ENCODE peak calls at places on chromosomes 4 and X, in eight cellular contexts. One of them, this sample, is unnamed. For H3K36me3, the result is how much of the 10 kb centered on the place peaks cover.

GRCh38 chrX:41634284-41634683 is 54.5 kb upstream of the GPR34 start:
- DNase-seq in CD8-positive, alpha-beta memory T cell: no peak
- DNase-seq in heart left ventricle: no peak
- DNase-seq in BE2C: no peak
- DNase-seq in mammary epithelial cell: no peak
- DNase-seq in K562: peak
- DNase-seq in colonic mucosa: no peak
- DNase-seq in PC-3: no peak
- DNase-seq in this sample: no peak

GRCh38 chrX:9573282-9574106 is 108.6 kb downstream of the TBL1X start:
- DNase-seq in K562: no peak
- DNase-seq in colonic mucosa: no peak
- DNase-seq in PC-3: no peak
- DNase-seq in CD8-positive, alpha-beta memory T cell: no peak
- DNase-seq in mammary epithelial cell: no peak
- DNase-seq in BE2C: no peak
- DNase-seq in heart left ventricle: no peak
- DNase-seq in this sample: no peak

GRCh38 chrX:110103344-110103743 is 100.4 kb downstream of the TMEM164 start:
- DNase-seq in CD8-positive, alpha-beta memory T cell: no peak
- DNase-seq in BE2C: no peak
- DNase-seq in mammary epithelial cell: no peak
- DNase-seq in PC-3: no peak
- DNase-seq in colonic mucosa: no peak
- DNase-seq in heart left ventricle: no peak
- DNase-seq in K562: no peak
- DNase-seq in this sample: no peak

GRCh38 chrX:54891573-54891972 is 29.1 kb upstream of the TRO start:
- DNase-seq in colonic mucosa: peak
- DNase-seq in CD8-positive, alpha-beta memory T cell: no peak
- DNase-seq in BE2C: peak
- DNase-seq in heart left ventricle: peak
- DNase-seq in PC-3: peak
- DNase-seq in mammary epithelial cell: peak
- DNase-seq in K562: peak
- DNase-seq in this sample: peak

GRCh38 chr4:121072080-121072835 is at the start of gene NDNF:
- DNase-seq in CD8-positive, alpha-beta memory T cell: peak
- DNase-seq in BE2C: peak
- DNase-seq in heart left ventricle: peak
- DNase-seq in K562: no peak
- DNase-seq in PC-3: no peak
- DNase-seq in colonic mucosa: peak
- DNase-seq in mammary epithelial cell: no peak
- DNase-seq in this sample: peak

GRCh38 chrX:113297456-113297855 is 456.8 kb upstream of the AMOT start:
- DNase-seq in K562: no peak
- DNase-seq in mammary epithelial cell: no peak
- DNase-seq in heart left ventricle: no peak
- DNase-seq in BE2C: no peak
- DNase-seq in colonic mucosa: no peak
- DNase-seq in CD8-positive, alpha-beta memory T cell: no peak
- DNase-seq in PC-3: no peak
- DNase-seq in this sample: peak

GRCh38 chrX:101691823-101692222 is 32.2 kb upstream of the ARMCX2 start:
- DNase-seq in colonic mucosa: no peak
- DNase-seq in CD8-positive, alpha-beta memory T cell: no peak
- DNase-seq in K562: no peak
- DNase-seq in heart left ventricle: no peak
- DNase-seq in BE2C: no peak
- DNase-seq in mammary epithelial cell: no peak
- DNase-seq in PC-3: no peak
- DNase-seq in this sample: peak

GRCh38 chrX:150152036-150152435 is 211.1 kb upstream of the MAMLD1 start:
- DNase-seq in heart left ventricle: no peak
- DNase-seq in K562: no peak
- DNase-seq in mammary epithelial cell: no peak
- DNase-seq in colonic mucosa: no peak
- DNase-seq in BE2C: no peak
- DNase-seq in PC-3: no peak
- DNase-seq in CD8-positive, alpha-beta memory T cell: no peak
- DNase-seq in this sample: no peak

GRCh38 chr4:121898150-121898549 is 27.9 kb upstream of the BBS7 start:
- DNase-seq in PC-3: peak
- DNase-seq in CD8-positive, alpha-beta memory T cell: no peak
- DNase-seq in heart left ventricle: no peak
- DNase-seq in K562: no peak
- DNase-seq in BE2C: peak
- DNase-seq in mammary epithelial cell: peak
- DNase-seq in colonic mucosa: no peak
- DNase-seq in this sample: no peak

DNA sequence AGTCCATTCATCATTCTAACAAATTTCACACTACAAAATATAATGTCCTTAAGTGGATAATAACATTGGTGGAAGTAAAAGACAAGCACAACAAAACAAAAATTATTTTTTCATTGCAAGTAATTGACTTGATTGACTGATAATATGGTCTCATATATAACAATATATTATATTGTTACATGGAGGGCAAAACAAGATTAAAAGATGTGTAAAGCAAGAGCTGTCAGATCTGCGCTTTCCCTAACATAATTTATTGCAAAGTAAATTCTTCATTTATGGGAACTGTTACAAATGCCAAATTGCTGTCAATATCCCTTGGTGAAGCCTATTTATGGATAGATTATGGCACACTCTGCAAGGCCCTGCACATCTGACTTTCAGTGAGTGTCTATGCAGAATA is 233.6 kb downstream of the PCDH7 start:
- DNase-seq in CD8-positive, alpha-beta memory T cell: no peak
- DNase-seq in PC-3: no peak
- DNase-seq in BE2C: peak
- DNase-seq in colonic mucosa: no peak
- DNase-seq in heart left ventricle: no peak
- DNase-seq in K562: no peak
- DNase-seq in mammary epithelial cell: no peak
- DNase-seq in this sample: no peak
- H3K36me3 ChIP-seq in CD8-positive, alpha-beta memory T cell: under half
- H3K36me3 ChIP-seq in PC-3: under half
- H3K36me3 ChIP-seq in BE2C: under half
- H3K36me3 ChIP-seq in colonic mucosa: under half
- H3K36me3 ChIP-seq in heart left ventricle: under half
- H3K36me3 ChIP-seq in K562: under half
- H3K36me3 ChIP-seq in mammary epithelial cell: under half
- H3K36me3 ChIP-seq in this sample: under half

GRCh38 chr4:153602758-153603157 is 81.3 kb upstream of the TLR2 start:
- DNase-seq in PC-3: no peak
- DNase-seq in heart left ventricle: no peak
- DNase-seq in colonic mucosa: no peak
- DNase-seq in BE2C: no peak
- DNase-seq in mammary epithelial cell: no peak
- DNase-seq in CD8-positive, alpha-beta memory T cell: no peak
- DNase-seq in K562: no peak
- DNase-seq in this sample: no peak
- H3K36me3 ChIP-seq in PC-3: under half
- H3K36me3 ChIP-seq in heart left ventricle: half or more
- H3K36me3 ChIP-seq in colonic mucosa: under half
- H3K36me3 ChIP-seq in BE2C: under half
- H3K36me3 ChIP-seq in mammary epithelial cell: under half
- H3K36me3 ChIP-seq in CD8-positive, alpha-beta memory T cell: half or more
- H3K36me3 ChIP-seq in K562: half or more
- H3K36me3 ChIP-seq in this sample: under half

GRCh38 chrX:129559800-129560199 is 19.7 kb downstream of the OCRL start:
- DNase-seq in PC-3: no peak
- DNase-seq in colonic mucosa: no peak
- DNase-seq in BE2C: no peak
- DNase-seq in CD8-positive, alpha-beta memory T cell: no peak
- DNase-seq in mammary epithelial cell: no peak
- DNase-seq in heart left ventricle: no peak
- DNase-seq in K562: no peak
- DNase-seq in this sample: no peak
- H3K36me3 ChIP-seq in PC-3: under half
- H3K36me3 ChIP-seq in colonic mucosa: under half
- H3K36me3 ChIP-seq in BE2C: under half
- H3K36me3 ChIP-seq in CD8-positive, alpha-beta memory T cell: under half
- H3K36me3 ChIP-seq in mammary epithelial cell: under half
- H3K36me3 ChIP-seq in heart left ventricle: half or more
- H3K36me3 ChIP-seq in K562: half or more
- H3K36me3 ChIP-seq in this sample: half or more

DNA sequence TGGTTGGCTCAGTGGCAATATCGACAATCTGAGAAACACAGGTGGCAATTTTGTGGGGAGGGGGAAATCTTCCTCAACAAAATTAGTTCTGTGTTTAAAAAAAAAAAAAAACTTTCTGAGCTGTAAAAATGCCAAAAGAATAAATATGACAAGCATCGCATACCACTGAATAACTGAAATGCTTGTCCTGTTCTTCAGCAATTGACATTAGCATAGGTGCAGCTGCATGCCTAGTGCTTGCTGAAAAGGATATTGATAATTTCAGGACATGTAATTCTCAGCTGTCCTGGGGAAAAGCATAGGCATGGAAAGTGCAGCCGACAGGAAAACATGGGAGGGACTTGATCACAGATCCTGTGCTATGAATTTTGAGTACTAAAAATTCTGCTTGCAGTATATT is 147.2 kb downstream of the SOWAHB start:
- DNase-seq in BE2C: no peak
- DNase-seq in mammary epithelial cell: no peak
- DNase-seq in colonic mucosa: no peak
- DNase-seq in heart left ventricle: no peak
- DNase-seq in PC-3: no peak
- DNase-seq in CD8-positive, alpha-beta memory T cell: no peak
- DNase-seq in K562: no peak
- DNase-seq in this sample: no peak
- H3K36me3 ChIP-seq in BE2C: under half
- H3K36me3 ChIP-seq in mammary epithelial cell: under half
- H3K36me3 ChIP-seq in colonic mucosa: under half
- H3K36me3 ChIP-seq in heart left ventricle: under half
- H3K36me3 ChIP-seq in PC-3: under half
- H3K36me3 ChIP-seq in CD8-positive, alpha-beta memory T cell: under half
- H3K36me3 ChIP-seq in K562: under half
- H3K36me3 ChIP-seq in this sample: under half

GRCh38 chr4:7055990-7056325 is 11.9 kb downstream of the GRPEL1 start:
- DNase-seq in mammary epithelial cell: no peak
- DNase-seq in CD8-positive, alpha-beta memory T cell: no peak
- DNase-seq in colonic mucosa: no peak
- DNase-seq in PC-3: no peak
- DNase-seq in K562: no peak
- DNase-seq in BE2C: no peak
- DNase-seq in heart left ventricle: no peak
- DNase-seq in this sample: no peak
- H3K36me3 ChIP-seq in mammary epithelial cell: under half
- H3K36me3 ChIP-seq in CD8-positive, alpha-beta memory T cell: under half
- H3K36me3 ChIP-seq in colonic mucosa: under half
- H3K36me3 ChIP-seq in PC-3: under half
- H3K36me3 ChIP-seq in K562: half or more
- H3K36me3 ChIP-seq in BE2C: half or more
- H3K36me3 ChIP-seq in heart left ventricle: half or more
- H3K36me3 ChIP-seq in this sample: half or more

GRCh38 chr4:163525982-163526381 is 31.5 kb downstream of the TMA16 start:
- DNase-seq in K562: no peak
- DNase-seq in BE2C: no peak
- DNase-seq in heart left ventricle: no peak
- DNase-seq in colonic mucosa: no peak
- DNase-seq in PC-3: no peak
- DNase-seq in CD8-positive, alpha-beta memory T cell: no peak
- DNase-seq in mammary epithelial cell: no peak
- DNase-seq in this sample: no peak

GRCh38 chr4:163523791-163524365 is 29.4 kb downstream of the TMA16 start:
- DNase-seq in BE2C: no peak
- DNase-seq in PC-3: no peak
- DNase-seq in colonic mucosa: no peak
- DNase-seq in heart left ventricle: no peak
- DNase-seq in CD8-positive, alpha-beta memory T cell: no peak
- DNase-seq in K562: no peak
- DNase-seq in mammary epithelial cell: no peak
- DNase-seq in this sample: peak

GRCh38 chr4:163534056-163534455 is 39.6 kb downstream of the TMA16 start:
- DNase-seq in heart left ventricle: no peak
- DNase-seq in mammary epithelial cell: no peak
- DNase-seq in PC-3: no peak
- DNase-seq in CD8-positive, alpha-beta memory T cell: no peak
- DNase-seq in K562: no peak
- DNase-seq in BE2C: no peak
- DNase-seq in colonic mucosa: no peak
- DNase-seq in this sample: no peak

GRCh38 chr4:163527172-163527571 is 32.7 kb downstream of the TMA16 start:
- DNase-seq in BE2C: no peak
- DNase-seq in CD8-positive, alpha-beta memory T cell: no peak
- DNase-seq in PC-3: no peak
- DNase-seq in colonic mucosa: no peak
- DNase-seq in K562: no peak
- DNase-seq in mammary epithelial cell: no peak
- DNase-seq in heart left ventricle: no peak
- DNase-seq in this sample: no peak

DNA sequence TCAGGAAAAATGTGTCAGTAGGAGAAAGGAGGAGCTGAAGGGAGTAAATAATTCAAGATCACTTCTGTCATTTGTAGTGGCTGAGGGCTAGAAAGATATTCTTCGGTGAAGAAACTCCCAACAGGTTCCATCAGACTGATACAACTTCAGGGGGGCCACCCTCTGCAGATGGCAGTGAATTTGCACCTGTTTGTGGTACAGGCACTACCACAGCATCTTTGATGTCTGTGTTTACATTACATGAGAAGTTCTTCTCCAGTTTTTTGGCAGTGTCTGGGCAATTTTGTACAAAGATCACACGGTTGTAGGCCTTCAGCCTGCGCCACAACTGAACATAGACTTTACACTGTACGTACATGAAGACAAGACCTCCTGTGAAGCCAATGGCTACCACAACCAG is 34.1 kb downstream of the TMA16 start:
- DNase-seq in heart left ventricle: no peak
- DNase-seq in mammary epithelial cell: no peak
- DNase-seq in CD8-positive, alpha-beta memory T cell: no peak
- DNase-seq in PC-3: no peak
- DNase-seq in K562: no peak
- DNase-seq in colonic mucosa: no peak
- DNase-seq in BE2C: no peak
- DNase-seq in this sample: no peak
- H3K36me3 ChIP-seq in heart left ventricle: half or more
- H3K36me3 ChIP-seq in mammary epithelial cell: under half
- H3K36me3 ChIP-seq in CD8-positive, alpha-beta memory T cell: under half
- H3K36me3 ChIP-seq in PC-3: under half
- H3K36me3 ChIP-seq in K562: half or more
- H3K36me3 ChIP-seq in colonic mucosa: under half
- H3K36me3 ChIP-seq in BE2C: under half
- H3K36me3 ChIP-seq in this sample: half or more

This sample was measured in adipocyte.